ENCODE peak calls at places on chromosomes 5 and 9, in six cellular contexts. B is HCT116; V is Calu3; P is effector memory CD4-positive, alpha-beta T cell; I is NCI-H748 treated with DMSO at 0.1 percent for 48 hours; W is COR-L47. Q is an unnamed sample.

GRCh38 chr9:35954942-35955546 is 2.9 kb downstream of the OR2S2 start:
- DNase-seq in B (peak), V (peak), P (peak), I (peak), W (peak), Q (peak)

GRCh38 chr9:112532427-112532826 is 45.8 kb downstream of the KIAA1958 start:
- DNase-seq in B (no peak), V (no peak), P (no peak), I (no peak), W (no peak), Q (no peak)

GRCh38 chr9:77575785-77576184 is 72.3 kb downstream of the GNA14 start:
- DNase-seq in B (no peak), V (peak), P (no peak), I (no peak), W (no peak), Q (no peak)

GRCh38 chr9:88034964-88035363 is 60.6 kb upstream of the CDK20 start:
- DNase-seq in B (no peak), V (no peak), P (no peak), I (no peak), W (no peak), Q (no peak)

GRCh38 chr9:101140728-101141127 is 112.2 kb downstream of the PLPPR1 start:
- DNase-seq in B (no peak), V (no peak), P (no peak), I (no peak), W (no peak), Q (no peak)

GRCh38 chr5:120314201-120314600 is 149.9 kb upstream of the PRR16 start:
- DNase-seq in B (no peak), V (no peak), P (no peak), I (no peak), W (no peak), Q (no peak)

GRCh38 chr5:35010676-35011075 is 37.1 kb downstream of the AGXT2 start:
- DNase-seq in B (no peak), V (no peak), P (no peak), I (no peak), W (no peak), Q (no peak)

GRCh38 chr9:84899326-84899725 is 229.8 kb downstream of the NTRK2 start:
- DNase-seq in B (no peak), V (no peak), P (no peak), I (no peak), W (no peak), Q (no peak)

GRCh38 chr5:91122663-91123062 is 260.5 kb downstream of the ARRDC3 start:
- DNase-seq in B (no peak), V (no peak), P (no peak), I (no peak), W (no peak), Q (no peak)

GRCh38 chr9:133955821-133956411 is 36.2 kb downstream of the VAV2 start:
- DNase-seq in B (no peak), V (no peak), P (no peak), I (no peak), W (no peak), Q (peak)

GRCh38 chr5:141513021-141513626 is 24.2 kb downstream of the PCDHGC5 start:
- DNase-seq in B (no peak), V (no peak), P (no peak), I (no peak), W (peak), Q (peak)

GRCh38 chr5:72184408-72184807 is 77.1 kb downstream of the MAP1B start:
- DNase-seq in B (no peak), V (no peak), P (no peak), I (no peak), W (no peak), Q (no peak)

GRCh38 chr5:78964889-78965288 is 20.2 kb downstream of the ARSB start:
- DNase-seq in B (peak), V (peak), P (no peak), I (peak), W (peak), Q (peak)

GRCh38 chr5:14958196-14958595 is 86.6 kb upstream of the ANKH start:
- DNase-seq in B (no peak), V (no peak), P (no peak), I (no peak), W (no peak), Q (no peak)

GRCh38 chr5:126095001-126095400 is 328.2 kb upstream of the GRAMD2B start:
- DNase-seq in B (no peak), V (no peak), P (no peak), I (no peak), W (no peak), Q (no peak)

GRCh38 chr5:150599917-150600511 is 40.4 kb upstream of the SYNPO start:
- DNase-seq in B (no peak), V (peak), P (no peak), I (peak), W (peak), Q (peak)

GRCh38 chr5:110913221-110913620 is 158.3 kb upstream of the TSLP start:
- DNase-seq in B (no peak), V (no peak), P (no peak), I (no peak), W (no peak), Q (no peak)

GRCh38 chr9:4686112-4686511 is 6.7 kb downstream of the CDC37L1 start:
- DNase-seq in B (no peak), V (no peak), P (no peak), I (no peak), W (no peak), Q (no peak)

GRCh38 chr9:108603141-108603540 is 252.6 kb downstream of the ACTL7B start:
- DNase-seq in B (no peak), V (no peak), P (no peak), I (no peak), W (no peak), Q (peak)

GRCh38 chr5:56585466-56585865 is 229.9 kb upstream of the MAP3K1 start:
- DNase-seq in B (no peak), V (no peak), P (no peak), I (no peak), W (no peak), Q (no peak)

GRCh38 chr9:124263800-124264426 is 6.2 kb downstream of the NEK6 start:
- DNase-seq in B (no peak), V (no peak), P (no peak), I (no peak), W (no peak), Q (peak)

GRCh38 chr5:55096186-55096585 is 6.3 kb upstream of the GZMA start:
- DNase-seq in B (no peak), V (no peak), P (no peak), I (no peak), W (no peak), Q (no peak)

GRCh38 chr5:177455661-177456590 is 9.3 kb downstream of the PRR7 start:
- DNase-seq in B (peak), V (peak), P (peak), I (peak), W (peak), Q (peak)

GRCh38 chr5:149358818-149359217 is 972 bp downstream of the PCYOX1L start:
- DNase-seq in B (no peak), V (no peak), P (no peak), I (no peak), W (no peak), Q (no peak)

GRCh38 chr5:148844433-148845279 is 18.2 kb downstream of the ADRB2 start:
- DNase-seq in B (no peak), V (no peak), P (peak), I (no peak), W (no peak), Q (no peak)

GRCh38 chr5:166618555-166618954 is 1672.9 kb upstream of the WWC1 start:
- DNase-seq in B (no peak), V (no peak), P (no peak), I (no peak), W (no peak), Q (no peak)

GRCh38 chr9:114317665-114318357 is 5.1 kb upstream of the ORM1 start:
- DNase-seq in B (no peak), V (no peak), P (no peak), I (no peak), W (no peak), Q (no peak)

GRCh38 chr5:126846756-126847155 is 69.8 kb downstream of the LMNB1 start:
- DNase-seq in B (no peak), V (no peak), P (no peak), I (no peak), W (no peak), Q (no peak)

GRCh38 chr5:98698359-98698758 is 75.1 kb upstream of the RGMB start:
- DNase-seq in B (no peak), V (no peak), P (no peak), I (no peak), W (no peak), Q (no peak)

GRCh38 chr5:179345429-179346321 is at the start of gene ADAMTS2:
- DNase-seq in B (no peak), V (no peak), P (no peak), I (peak), W (peak), Q (peak)

GRCh38 chr5:58056546-58056945 is 403.3 kb downstream of the PLK2 start:
- DNase-seq in B (no peak), V (no peak), P (no peak), I (no peak), W (no peak), Q (no peak)

GRCh38 chr9:89701221-89701798 is 96.5 kb downstream of the GADD45G start:
- DNase-seq in B (no peak), V (no peak), P (peak), I (no peak), W (no peak), Q (no peak)

GRCh38 chr5:172284275-172284971 is 859 bp upstream of the UBTD2 start:
- DNase-seq in B (no peak), V (no peak), P (no peak), I (no peak), W (no peak), Q (no peak)

GRCh38 chr9:20504930-20505329 is 117.4 kb downstream of the MLLT3 start:
- DNase-seq in B (no peak), V (no peak), P (no peak), I (no peak), W (no peak), Q (no peak)

GRCh38 chr5:126972062-126972895 is 58.1 kb downstream of the MARCHF3 start:
- DNase-seq in B (no peak), V (no peak), P (no peak), I (no peak), W (no peak), Q (no peak)

GRCh38 chr5:150624334-150625163 is 15.9 kb upstream of the SYNPO start:
- DNase-seq in B (no peak), V (no peak), P (peak), I (no peak), W (no peak), Q (no peak)